ENCODE peak calls at places on chromosomes 1 and 21, in eight cellular contexts. F is IMR-90; H is K562; A is cardiac muscle cell; J is fibroblast of lung; E is CD4-positive, alpha-beta memory T cell; O is NT2/D1; S is lower lobe of right lung. Q is an unnamed sample. For H3K9me3 and H3K4me1, the result is how much of the 10 kb centered on the place peaks cover.

GRCh38 chr1:169529068-169529642 is 43.4 kb upstream of the SLC19A2 start:
- DNase-seq in F (no peak), J (no peak), O (peak), A (no peak), S (no peak), E (no peak), H (no peak), Q (no peak)

GRCh38 chr1:241611063-241611462 is 29.1 kb downstream of the CHML start:
- DNase-seq in F (peak), J (peak), H (peak), A (peak), S (no peak), O (peak), E (peak), Q (no peak)

GRCh38 chr1:239952348-239953307 is 139.1 kb upstream of the FMN2 start:
- DNase-seq in A (peak), J (no peak), S (no peak), O (peak), E (no peak), H (no peak), F (no peak), Q (peak)

GRCh38 chr1:115713906-115714305 is 54.6 kb downstream of the CASQ2 start:
- DNase-seq in F (no peak), S (no peak), A (no peak), J (no peak), O (no peak), H (no peak), E (no peak), Q (no peak)

GRCh38 chr1:233491953-233492627 is 121.8 kb upstream of the KCNK1 start:
- DNase-seq in A (no peak), F (no peak), S (no peak), H (no peak), E (no peak), J (no peak), O (no peak), Q (no peak)

GRCh38 chr1:236830116-236830515 is 35.0 kb downstream of the MTR start:
- DNase-seq in J (no peak), A (no peak), O (no peak), F (no peak), H (no peak), E (no peak), S (no peak), Q (no peak)

GRCh38 chr1:34790985-34791384 is 1.8 kb upstream of the GJA4 start:
- DNase-seq in O (no peak), J (no peak), S (no peak), H (no peak), E (no peak), F (no peak), A (no peak), Q (no peak)

GRCh38 chr1:174785506-174785905 is 214.2 kb upstream of the CACYBP start:
- DNase-seq in E (no peak), O (no peak), H (no peak), A (no peak), F (no peak), S (no peak), J (no peak), Q (no peak)

GRCh38 chr21:34612557-34612956 is 2.4 kb downstream of the RCAN1 start:
- DNase-seq in J (no peak), H (peak), A (no peak), F (no peak), E (no peak), S (no peak), O (no peak), Q (no peak)

GRCh38 chr1:203217139-203217621 is 12.3 kb downstream of the CHIT1 start:
- DNase-seq in S (no peak), H (no peak), A (no peak), O (no peak), J (no peak), E (no peak), F (no peak), Q (no peak)

DNA sequence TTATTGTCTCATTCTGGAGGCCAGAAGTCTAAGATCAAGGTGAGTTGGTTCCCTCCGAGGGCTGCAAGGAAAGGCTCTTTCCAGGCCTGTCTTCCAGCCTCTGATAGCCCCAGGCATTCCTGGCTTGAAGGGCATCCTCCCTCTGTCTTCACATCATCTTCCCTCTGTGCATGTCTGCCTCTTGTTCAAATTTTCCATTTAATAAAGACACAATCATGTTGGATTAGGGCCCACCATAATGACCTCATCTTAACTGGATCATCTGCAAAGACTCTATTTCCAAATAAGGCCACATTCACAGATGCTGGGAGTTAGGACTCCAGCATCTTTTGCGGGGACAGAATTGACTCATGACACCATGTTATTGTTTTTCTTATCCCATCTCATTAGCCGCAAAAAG is 24.5 kb downstream of the HUNK start:
- DNase-seq in J (no peak), E (no peak), O (no peak), F (peak), H (no peak), A (no peak), S (no peak), Q (no peak)
- H3K4me3 ChIP-seq in J (no peak), E (no peak), O (no peak), F (no peak), H (no peak), A (no peak), S (no peak), Q (no peak)

GRCh38 chr1:198214924-198215323 is 58.1 kb downstream of the NEK7 start:
- DNase-seq in E (no peak), J (no peak), A (no peak), O (no peak), S (no peak), H (no peak), F (no peak), Q (no peak)
- H3K9me3 ChIP-seq in E (under half), J (under half), A (under half), O (under half), S (under half), H (under half), F (under half), Q (under half)

GRCh38 chr1:25197982-25198681 is 34.2 kb downstream of the SYF2 start:
- DNase-seq in H (no peak), F (no peak), J (no peak), A (no peak), O (no peak), S (no peak), E (no peak), Q (no peak)
- H3K4me1 ChIP-seq in H (under half), F (under half), J (under half), A (under half), O (under half), S (under half), E (under half), Q (under half)

DNA sequence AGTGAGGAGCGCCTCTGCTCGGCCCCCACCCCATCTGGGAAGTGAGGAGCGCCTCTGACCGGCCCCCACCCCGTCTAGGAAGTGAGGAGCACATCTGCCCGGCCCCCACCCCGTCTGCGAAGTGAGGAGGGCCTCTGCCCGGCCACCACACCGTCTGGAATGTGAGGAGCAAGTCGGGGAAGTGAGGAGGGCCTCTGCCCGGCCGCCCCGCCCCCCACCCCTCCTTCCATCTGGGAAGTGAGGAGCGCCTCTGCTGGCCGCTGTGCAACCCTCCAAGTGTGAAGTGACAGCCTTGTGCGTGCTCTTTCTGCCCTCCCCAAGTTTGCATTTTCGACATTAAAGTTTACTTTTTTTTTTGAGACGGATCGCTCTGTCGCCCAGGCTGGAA is 5.1 kb upstream of the ZZZ3 start:
- DNase-seq in J (peak), H (no peak), E (no peak), O (peak), S (peak), A (peak), F (no peak), Q (peak)
- H3K4me3 ChIP-seq in J (no peak), H (no peak), E (no peak), O (no peak), S (peak), A (no peak), F (no peak), Q (no peak)

GRCh38 chr1:2807036-2807435 is 5.5 kb upstream of the TTC34 start:
- DNase-seq in J (no peak), F (no peak), S (no peak), H (no peak), A (no peak), O (no peak), E (no peak), Q (peak)
- H3K9me3 ChIP-seq in J (under half), F (half or more), S (under half), H (under half), A (under half), O (under half), E (under half), Q (under half)

DNA sequence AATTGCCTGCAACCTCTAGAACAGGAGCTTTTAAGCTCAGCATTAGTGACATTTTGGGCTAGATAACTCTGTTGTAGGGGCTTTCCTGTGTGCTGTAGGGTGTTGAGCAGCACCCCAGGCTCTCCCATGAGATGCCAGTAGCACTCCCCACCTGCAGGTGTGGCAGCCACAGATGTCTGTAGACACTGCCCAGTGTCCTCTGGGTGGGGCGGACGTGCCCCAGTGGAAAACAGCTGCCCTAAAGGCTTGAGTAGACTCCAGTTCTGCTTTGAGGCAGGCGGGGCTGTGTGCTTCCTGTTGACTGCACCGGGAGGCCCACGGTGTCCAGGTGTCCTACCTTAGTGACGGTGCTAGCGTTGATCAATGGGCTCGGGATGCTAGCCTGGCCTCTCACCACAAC is 16.9 kb upstream of the PWP2 start:
- DNase-seq in O (no peak), F (no peak), J (no peak), H (no peak), E (no peak), S (no peak), A (no peak), Q (no peak)
- H3K4me1 ChIP-seq in O (under half), F (under half), J (under half), H (under half), E (half or more), S (under half), A (under half), Q (under half)

GRCh38 chr1:32276328-32276727 is 15.6 kb upstream of the HDAC1 start:
- DNase-seq in A (no peak), H (no peak), F (no peak), J (no peak), E (no peak), O (no peak), S (no peak), Q (no peak)

GRCh38 chr1:32275424-32275823 is 16.5 kb upstream of the HDAC1 start:
- DNase-seq in H (no peak), J (no peak), A (no peak), F (no peak), S (no peak), O (no peak), E (no peak), Q (peak)

GRCh38 chr1:32272557-32273388 is 19.1 kb upstream of the HDAC1 start:
- DNase-seq in F (no peak), O (no peak), E (peak), J (no peak), A (no peak), S (no peak), H (no peak), Q (no peak)

GRCh38 chr1:32273389-32274208 is 18.3 kb upstream of the HDAC1 start:
- DNase-seq in S (no peak), F (peak), H (no peak), O (peak), E (peak), A (no peak), J (no peak), Q (no peak)

GRCh38 chr1:32274646-32275340 is 17.1 kb upstream of the HDAC1 start:
- DNase-seq in S (no peak), E (no peak), O (no peak), H (no peak), F (no peak), A (no peak), J (no peak), Q (no peak)
- H3K4me3 ChIP-seq in S (no peak), E (peak), O (no peak), H (no peak), F (no peak), A (no peak), J (no peak), Q (no peak)

DNA sequence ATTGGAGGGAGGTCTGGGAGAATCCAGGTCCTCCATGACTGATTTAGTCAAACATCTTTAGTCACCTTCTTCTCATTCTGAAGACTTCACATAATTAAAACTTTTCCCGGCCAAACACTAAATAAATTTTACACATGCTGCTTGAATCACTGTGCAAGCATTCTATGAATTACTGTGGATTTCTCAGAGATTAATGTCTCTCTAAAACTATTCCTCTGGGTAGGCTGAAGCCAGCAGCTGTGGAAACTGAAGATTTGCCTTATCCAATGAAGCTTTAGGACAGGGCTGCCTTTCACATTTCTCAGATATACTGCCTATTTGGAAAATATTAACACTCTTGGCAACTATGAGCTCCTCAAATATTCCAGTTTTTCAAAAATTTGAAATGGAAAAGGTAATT is 61.7 kb downstream of the JMJD4 start:
- DNase-seq in E (no peak), J (no peak), S (no peak), H (no peak), A (no peak), F (no peak), O (no peak), Q (no peak)
- H3K9me3 ChIP-seq in E (under half), J (under half), S (half or more), H (under half), A (under half), F (under half), O (under half), Q (under half)

GRCh38 chr1:93598396-93598795 is 83.2 kb downstream of the BCAR3 start:
- DNase-seq in O (no peak), E (no peak), H (no peak), A (no peak), S (no peak), J (no peak), F (no peak), Q (no peak)
- H3K4me1 ChIP-seq in O (under half), E (under half), H (under half), A (under half), S (under half), J (under half), F (under half), Q (half or more)